ENCODE peak calls at places on chromosome 4, in seven cellular contexts. W is lung microvascular endothelial cell, A is glutamatergic neuron, T is astrocyte of the cerebellum, Z is Kasumi-1, M is NAMALWA, C is GM12865. V is an unnamed sample.

GRCh38 chr4:185645403-185645802 is 110.1 kb upstream of the PDLIM3 start:
- DNase-seq in M (no peak), Z (no peak), W (no peak), T (no peak), C (no peak), A (no peak), V (no peak)

GRCh38 chr4:5460106-5460801 is 248.1 kb downstream of the EVC2 start:
- DNase-seq in Z (peak), A (peak), W (peak), M (peak), C (peak), T (no peak), V (peak)

GRCh38 chr4:75990129-75990528 is 616 bp downstream of the SDAD1 start:
- DNase-seq in Z (no peak), W (peak), C (peak), A (no peak), M (no peak), T (no peak), V (peak)

GRCh38 chr4:85829276-85830051 is 354.5 kb downstream of the ARHGAP24 start:
- DNase-seq in C (no peak), T (no peak), Z (no peak), A (no peak), M (no peak), W (no peak), V (no peak)

GRCh38 chr4:170672571-170672970 is 582.8 kb upstream of the AADAT start:
- DNase-seq in C (no peak), W (peak), A (no peak), T (no peak), M (no peak), Z (no peak), V (no peak)

GRCh38 chr4:36024901-36025610 is 219.3 kb downstream of the ARAP2 start:
- DNase-seq in T (no peak), Z (no peak), A (no peak), W (no peak), M (no peak), C (no peak), V (no peak)

GRCh38 chr4:109665783-109666455 is 37.3 kb downstream of the CASP6 start:
- DNase-seq in M (no peak), T (no peak), W (peak), A (no peak), C (no peak), Z (no peak), V (no peak)

GRCh38 chr4:85756938-85757337 is 282.0 kb downstream of the ARHGAP24 start:
- DNase-seq in Z (peak), A (peak), C (peak), T (no peak), M (peak), W (peak), V (peak)

GRCh38 chr4:174523003-174523693 is 860 bp upstream of the HPGD start:
- DNase-seq in Z (no peak), C (no peak), A (no peak), T (no peak), W (no peak), M (no peak), V (no peak)

GRCh38 chr4:12884846-12885796 is 599.0 kb downstream of the RAB28 start:
- DNase-seq in W (no peak), Z (no peak), A (no peak), M (no peak), T (no peak), C (no peak), V (no peak)

GRCh38 chr4:168550071-168550766 is 53.4 kb downstream of the PALLD start:
- DNase-seq in A (no peak), T (peak), W (no peak), Z (no peak), C (no peak), M (no peak), V (no peak)

GRCh38 chr4:152778656-152779512 is 646 bp downstream of the TIGD4 start:
- DNase-seq in Z (peak), C (peak), A (peak), M (peak), T (no peak), W (peak), V (peak)

GRCh38 chr4:24896977-24897376 is 15.9 kb downstream of the CCDC149 start:
- DNase-seq in T (no peak), A (no peak), M (no peak), Z (no peak), W (no peak), C (no peak), V (no peak)

GRCh38 chr4:147737623-147738022 is 5.7 kb downstream of the ARHGAP10 start:
- DNase-seq in Z (no peak), M (no peak), C (no peak), W (no peak), T (no peak), A (no peak), V (no peak)

GRCh38 chr4:156763511-156763910 is 208.1 kb downstream of the PDGFC start:
- DNase-seq in C (no peak), A (no peak), Z (no peak), W (peak), M (no peak), T (no peak), V (no peak)

GRCh38 chr4:100208459-100208858 is 18.2 kb upstream of the DDIT4L start:
- DNase-seq in C (no peak), M (no peak), Z (no peak), W (no peak), T (no peak), A (no peak), V (no peak)

V was measured in Karpas-422.